ENCODE peak calls at places on chromosome 17, in eight cellular contexts. P is tibial artery; N is lung; U is foreskin fibroblast; L is CD8-positive, alpha-beta T cell; Q is fibroblast of mammary gland; A is cardiac fibroblast; R is mesendoderm. E is an unnamed sample.

GRCh38 chr17:50113624-50114320 is 16.2 kb downstream of the SAMD14 start:
- DNase-seq in P (no peak), N (no peak), U (no peak), L (no peak), Q (no peak), A (no peak), R (no peak), E (no peak)

GRCh38 chr17:6393368-6393952 is 41.5 kb downstream of the AIPL1 start:
- DNase-seq in P (no peak), N (no peak), U (no peak), L (no peak), Q (no peak), A (no peak), R (peak), E (no peak)

GRCh38 chr17:57874058-57874419 is 24.2 kb upstream of the MRPS23 start:
- DNase-seq in P (no peak), N (no peak), U (no peak), L (no peak), Q (no peak), A (no peak), R (no peak), E (no peak)

GRCh38 chr17:65181237-65182061 is 44.3 kb downstream of the RGS9 start:
- DNase-seq in P (no peak), N (no peak), U (no peak), L (no peak), Q (no peak), A (no peak), R (no peak), E (peak)

GRCh38 chr17:3913531-3914318 is 2.5 kb downstream of the P2RX1 start:
- DNase-seq in P (peak), N (peak), U (peak), L (peak), Q (peak), A (peak), R (peak), E (peak)

GRCh38 chr17:50586421-50587247 is 26.1 kb downstream of the CACNA1G start:
- DNase-seq in P (no peak), N (no peak), U (no peak), L (no peak), Q (no peak), A (no peak), R (peak), E (no peak)

GRCh38 chr17:41544497-41544896 is 16.4 kb upstream of the KRT19 start:
- DNase-seq in P (no peak), N (no peak), U (peak), L (no peak), Q (no peak), A (no peak), R (no peak), E (no peak)

GRCh38 chr17:58513913-58514794 is at the start of gene MTMR4:
- DNase-seq in P (peak), N (peak), U (peak), L (peak), Q (peak), A (peak), R (peak), E (peak)

GRCh38 chr17:59746849-59747445 is 39.5 kb downstream of the VMP1 start:
- DNase-seq in P (no peak), N (no peak), U (peak), L (no peak), Q (peak), A (peak), R (peak), E (no peak)

GRCh38 chr17:12729086-12729485 is 60.2 kb upstream of the ARHGAP44 start:
- DNase-seq in P (no peak), N (no peak), U (no peak), L (no peak), Q (peak), A (peak), R (no peak), E (no peak)

GRCh38 chr17:78226752-78227454 is 4.5 kb upstream of the TMEM235 start:
- DNase-seq in P (no peak), N (no peak), U (no peak), L (no peak), Q (no peak), A (no peak), R (no peak), E (no peak)

GRCh38 chr17:2075336-2076056 is 20.6 kb downstream of the HIC1 start:
- DNase-seq in P (no peak), N (no peak), U (peak), L (no peak), Q (peak), A (no peak), R (peak), E (no peak)

GRCh38 chr17:50642071-50642721 is 7.5 kb downstream of the ABCC3 start:
- DNase-seq in P (no peak), N (no peak), U (no peak), L (no peak), Q (no peak), A (no peak), R (no peak), E (no peak)

GRCh38 chr17:57266842-57267241 is 10.5 kb downstream of the MSI2 start:
- DNase-seq in P (no peak), N (no peak), U (no peak), L (no peak), Q (no peak), A (no peak), R (no peak), E (no peak)

GRCh38 chr17:4693416-4693815 is 10.5 kb downstream of the PELP1 start:
- DNase-seq in P (no peak), N (no peak), U (no peak), L (no peak), Q (no peak), A (no peak), R (no peak), E (no peak)

GRCh38 chr17:35947156-35947585 is 3.7 kb upstream of the LYZL6 start:
- DNase-seq in P (peak), N (peak), U (peak), L (peak), Q (peak), A (peak), R (peak), E (peak)

GRCh38 chr17:45429338-45430005 is 3.2 kb downstream of the ARHGAP27 start:
- DNase-seq in P (no peak), N (no peak), U (peak), L (no peak), Q (no peak), A (no peak), R (peak), E (no peak)

GRCh38 chr17:61366715-61367413 is 32.8 kb upstream of the TBX2 start:
- DNase-seq in P (no peak), N (no peak), U (no peak), L (no peak), Q (no peak), A (no peak), R (peak), E (no peak)

GRCh38 chr17:78116411-78116810 is 12.1 kb downstream of the TMC6 start:
- DNase-seq in P (no peak), N (no peak), U (no peak), L (no peak), Q (no peak), A (no peak), R (no peak), E (no peak)

GRCh38 chr17:50386451-50386994 is 10.8 kb downstream of the LRRC59 start:
- DNase-seq in P (no peak), N (no peak), U (peak), L (no peak), Q (no peak), A (peak), R (no peak), E (no peak)

GRCh38 chr17:68399638-68400403 is 57.5 kb downstream of the WIPI1 start:
- DNase-seq in P (no peak), N (peak), U (peak), L (no peak), Q (peak), A (peak), R (no peak), E (peak)

GRCh38 chr17:5585814-5586558 is 1.7 kb upstream of the NLRP1 start:
- DNase-seq in P (no peak), N (no peak), U (peak), L (no peak), Q (no peak), A (no peak), R (peak), E (no peak)

GRCh38 chr17:1746975-1747543 is 4.4 kb downstream of the SERPINF2 start:
- DNase-seq in P (peak), N (peak), U (peak), L (no peak), Q (peak), A (no peak), R (no peak), E (no peak)

GRCh38 chr17:60091109-60091508 is 12.4 kb upstream of the HEATR6 start:
- DNase-seq in P (no peak), N (no peak), U (no peak), L (no peak), Q (no peak), A (no peak), R (no peak), E (no peak)

GRCh38 chr17:16351831-16352230 is 1.4 kb downstream of the CENPV start:
- DNase-seq in P (no peak), N (no peak), U (peak), L (no peak), Q (peak), A (peak), R (no peak), E (no peak)

GRCh38 chr17:72502940-72503341 is 382.1 kb downstream of the SOX9 start:
- DNase-seq in P (no peak), N (no peak), U (peak), L (no peak), Q (peak), A (peak), R (no peak), E (no peak)

GRCh38 chr17:36034127-36034526 is 16.4 kb upstream of the CCL23 start:
- DNase-seq in P (no peak), N (no peak), U (no peak), L (no peak), Q (no peak), A (no peak), R (no peak), E (no peak)

GRCh38 chr17:16415031-16415924 is at the start of gene TRPV2:
- DNase-seq in P (no peak), N (no peak), U (no peak), L (peak), Q (no peak), A (no peak), R (peak), E (peak)

GRCh38 chr17:68204736-68205135 is 43.1 kb upstream of the AMZ2 start:
- DNase-seq in P (no peak), N (peak), U (peak), L (no peak), Q (no peak), A (no peak), R (no peak), E (no peak)

DNA sequence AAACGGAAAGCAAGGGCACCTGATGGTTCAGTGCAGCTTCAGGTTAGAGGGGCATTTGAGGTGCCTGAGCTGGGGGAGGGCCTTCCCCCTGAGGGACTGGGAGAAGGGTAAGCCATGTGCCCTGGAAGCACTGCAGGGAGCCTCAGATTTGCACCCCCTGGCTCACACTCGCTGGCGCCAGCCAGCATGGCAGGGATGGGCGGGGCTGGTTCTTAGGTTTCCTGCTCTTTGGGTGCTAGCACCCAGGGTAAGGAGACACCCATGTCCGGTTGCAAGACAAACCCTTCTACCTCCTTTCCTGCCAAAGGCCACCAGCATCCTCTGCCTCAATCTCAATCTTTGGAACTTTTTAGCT is 2.3 kb upstream of the LIMD2 start:
- DNase-seq in P (no peak), N (no peak), U (no peak), L (peak), Q (no peak), A (no peak), R (no peak), E (peak)
- H3K4me3 ChIP-seq in P (no peak), N (no peak), U (no peak), L (peak), Q (no peak), A (no peak), R (no peak), E (no peak)

GRCh38 chr17:17824119-17824779 is 12.5 kb downstream of the SREBF1 start:
- DNase-seq in P (no peak), N (no peak), U (no peak), L (no peak), Q (no peak), A (no peak), R (peak), E (peak)

GRCh38 chr17:17826340-17826708 is 10.5 kb downstream of the SREBF1 start:
- DNase-seq in P (no peak), N (no peak), U (no peak), L (no peak), Q (no peak), A (no peak), R (no peak), E (no peak)

GRCh38 chr17:17823433-17824118 is 13.2 kb downstream of the SREBF1 start:
- DNase-seq in P (peak), N (peak), U (peak), L (peak), Q (peak), A (peak), R (peak), E (peak)

GRCh38 chr17:17826942-17827785 is 9.6 kb downstream of the SREBF1 start:
- DNase-seq in P (no peak), N (no peak), U (no peak), L (no peak), Q (no peak), A (no peak), R (no peak), E (no peak)

GRCh38 chr17:17824780-17825614 is 11.8 kb downstream of the SREBF1 start:
- DNase-seq in P (peak), N (no peak), U (peak), L (no peak), Q (no peak), A (peak), R (peak), E (peak)
- H3K4me3 ChIP-seq in P (no peak), N (no peak), U (no peak), L (no peak), Q (no peak), A (no peak), R (no peak), E (no peak)

GRCh38 chr17:44232061-44232460 is 12.6 kb upstream of the UBTF start:
- DNase-seq in P (no peak), N (no peak), U (no peak), L (no peak), Q (no peak), A (no peak), R (no peak), E (no peak)
- H3K4me3 ChIP-seq in P (no peak), N (no peak), U (no peak), L (no peak), Q (no peak), A (no peak), R (no peak), E (no peak)

DNA sequence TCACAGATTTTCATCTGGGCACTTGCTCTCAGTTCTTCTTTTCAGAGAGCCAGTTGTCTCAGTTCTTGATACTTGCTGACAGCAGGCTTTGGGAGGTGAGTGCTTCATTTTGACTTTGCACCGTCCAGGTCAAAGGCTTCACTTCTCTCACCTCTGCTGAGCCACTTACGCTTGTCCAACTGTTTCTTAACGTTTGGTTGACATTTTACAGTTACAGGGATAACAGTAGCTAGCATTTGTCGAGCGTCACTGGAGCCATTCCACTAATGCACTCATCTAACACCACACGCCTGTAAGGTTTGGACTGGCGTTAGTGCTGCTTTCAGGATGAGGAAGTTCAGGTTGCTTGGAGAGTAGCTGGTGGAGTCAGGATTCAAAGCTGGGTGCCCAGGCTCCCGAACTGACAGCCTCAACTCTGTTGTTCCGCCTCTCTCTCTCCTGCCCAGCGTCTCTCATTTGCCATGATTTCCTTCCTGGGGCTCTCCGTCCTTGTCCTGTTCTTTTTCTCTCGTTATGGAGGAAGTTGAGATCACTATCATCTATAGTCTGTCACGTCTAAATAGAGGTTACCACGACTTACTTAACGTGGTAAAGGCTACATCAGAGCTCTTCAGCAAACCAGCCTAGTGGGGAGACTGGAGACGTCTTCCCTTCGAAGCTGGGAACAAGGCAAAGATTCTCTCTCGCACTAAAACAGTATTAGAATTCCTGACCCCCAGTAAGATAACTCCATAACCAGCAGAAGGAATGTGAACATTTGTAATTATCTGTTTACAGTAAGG is 220.8 kb downstream of the RPTOR start:
- DNase-seq in P (no peak), N (no peak), U (no peak), L (no peak), Q (no peak), A (no peak), R (peak), E (peak)
- H3K4me3 ChIP-seq in P (no peak), N (no peak), U (no peak), L (no peak), Q (no peak), A (no peak), R (no peak), E (no peak)

DNA sequence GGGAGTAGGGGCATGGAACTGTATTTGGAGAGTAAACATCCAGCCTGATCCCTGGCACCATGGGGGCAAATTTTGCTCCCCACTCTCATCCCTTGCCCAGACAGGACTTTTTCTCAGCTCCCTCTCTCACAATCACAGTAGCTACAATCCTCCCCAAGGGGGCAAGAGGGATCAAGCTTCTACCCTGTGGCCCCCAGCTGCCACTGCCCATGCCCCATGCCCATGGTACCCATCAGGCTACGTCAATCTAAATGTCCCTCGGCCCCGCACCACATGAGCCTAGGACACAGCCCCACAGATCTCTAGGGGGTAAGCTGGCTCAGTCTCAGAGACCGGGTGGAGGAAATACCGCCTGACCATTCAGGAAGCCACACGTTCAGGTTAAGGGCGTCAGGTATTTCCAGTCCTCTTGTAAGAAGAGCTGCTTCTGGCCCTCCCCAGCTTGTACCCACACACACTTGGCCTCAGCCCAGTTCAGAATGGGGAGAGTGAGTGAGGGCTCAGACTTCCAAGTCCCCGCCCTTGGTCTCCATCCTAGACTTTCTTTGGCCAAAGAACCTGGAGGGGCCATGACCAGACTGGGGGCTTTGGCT is 1.8 kb downstream of the CACNB1 start:
- DNase-seq in P (peak), N (peak), U (no peak), L (no peak), Q (peak), A (no peak), R (no peak), E (no peak)
- H3K4me3 ChIP-seq in P (peak), N (no peak), U (peak), L (no peak), Q (peak), A (peak), R (no peak), E (no peak)

DNA sequence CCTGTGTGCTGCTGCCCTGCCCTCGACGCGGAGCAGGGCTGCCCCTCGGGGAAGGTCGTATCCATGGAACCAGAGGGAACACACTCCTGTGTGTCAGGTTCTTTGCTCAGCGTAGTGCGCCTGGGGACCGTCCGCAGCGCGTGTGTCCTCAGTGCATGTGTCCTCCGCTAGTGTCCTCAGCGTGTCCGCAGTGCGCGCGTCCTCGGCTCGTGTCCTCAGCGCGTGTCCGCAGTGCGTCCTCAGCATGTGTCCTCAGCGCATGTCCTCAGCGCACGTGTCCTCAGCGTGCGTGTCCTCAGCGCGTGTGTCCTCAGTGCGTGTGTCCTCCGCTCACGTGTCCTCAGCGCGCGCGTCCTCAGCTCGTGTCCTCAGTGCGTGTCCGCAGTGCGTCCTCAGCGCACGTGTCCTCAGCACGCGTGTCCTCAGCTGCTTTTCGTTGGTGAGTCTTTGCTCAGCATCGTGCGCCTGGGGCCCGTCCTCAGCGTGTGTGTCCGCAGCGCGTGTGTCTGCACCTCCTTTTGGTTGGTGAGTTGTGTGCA is 59.2 kb upstream of the ZNF750 start:
- DNase-seq in P (no peak), N (no peak), U (no peak), L (no peak), Q (no peak), A (no peak), R (no peak), E (no peak)
- H3K4me3 ChIP-seq in P (no peak), N (no peak), U (no peak), L (no peak), Q (no peak), A (no peak), R (no peak), E (peak)

GRCh38 chr17:33753452-33753851 is 460.4 kb upstream of the ASIC2 start:
- DNase-seq in P (no peak), N (no peak), U (no peak), L (no peak), Q (no peak), A (no peak), R (no peak), E (no peak)

GRCh38 chr17:33756021-33756420 is 462.9 kb upstream of the ASIC2 start:
- DNase-seq in P (no peak), N (no peak), U (no peak), L (no peak), Q (no peak), A (no peak), R (no peak), E (no peak)

GRCh38 chr17:33749171-33749570 is 456.1 kb upstream of the ASIC2 start:
- DNase-seq in P (no peak), N (no peak), U (no peak), L (no peak), Q (no peak), A (no peak), R (no peak), E (no peak)

GRCh38 chr17:33750943-33751701 is 458.0 kb upstream of the ASIC2 start:
- DNase-seq in P (peak), N (peak), U (peak), L (peak), Q (peak), A (peak), R (peak), E (peak)

GRCh38 chr17:33751702-33752065 is 458.6 kb upstream of the ASIC2 start:
- DNase-seq in P (no peak), N (no peak), U (no peak), L (no peak), Q (no peak), A (no peak), R (peak), E (no peak)
- H3K4me3 ChIP-seq in P (no peak), N (no peak), U (peak), L (no peak), Q (no peak), A (peak), R (no peak), E (no peak)

DNA sequence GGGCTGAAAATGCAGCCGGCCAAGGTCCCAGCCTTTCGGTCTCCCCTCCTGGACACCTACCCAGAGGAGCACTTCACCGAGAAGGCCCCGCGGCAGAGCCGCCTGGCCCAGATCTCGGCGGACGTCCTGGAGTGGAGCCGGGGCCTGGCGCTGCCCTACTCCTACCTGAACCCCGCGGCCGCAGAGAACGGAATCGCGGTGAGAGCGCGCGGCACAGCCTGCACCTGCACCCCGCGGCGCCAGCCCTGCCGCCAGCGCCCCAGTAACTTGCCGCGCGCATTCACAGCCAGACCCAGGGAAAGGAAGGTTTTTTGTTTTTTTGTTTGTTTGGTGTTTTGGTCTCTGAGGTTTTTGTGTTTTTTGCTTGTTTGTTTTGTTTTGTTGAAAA is 15.2 kb downstream of the ALOX12B start:
- DNase-seq in P (no peak), N (no peak), U (no peak), L (no peak), Q (no peak), A (no peak), R (no peak), E (no peak)
- H3K4me3 ChIP-seq in P (no peak), N (no peak), U (no peak), L (peak), Q (no peak), A (no peak), R (no peak), E (no peak)

E was measured in DND-41.